ENCODE peak calls at places on chromosomes 7 and 10, in nine cellular contexts. E is cardiac muscle cell, O is fibroblast of lung, K is esophagus squamous epithelium, M is tibial nerve, N is heart left ventricle, V is K562, H is HCT116, L is adrenal gland. F is an unnamed sample.

GRCh38 chr10:17599089-17599488 is 18.1 kb downstream of the HACD1 start:
- DNase-seq in K (no peak), O (peak; percentile 42), V (peak; percentile 69), M (no peak), E (peak; percentile 73), L (no peak), N (no peak), H (peak; percentile 13), F (no peak)

GRCh38 chr7:103065666-103066065 is 8.9 kb downstream of the FBXL13 start:
- DNase-seq in V (peak; percentile 69), K (no peak), H (peak; percentile 24), L (peak; percentile 45), M (no peak), N (peak; percentile 30), O (peak; percentile 13), E (peak; percentile 45), F (peak; percentile 6)

GRCh38 chr7:23332881-23333612 is 33.9 kb downstream of the MALSU1 start:
- DNase-seq in K (no peak), L (peak; percentile 34), M (no peak), E (peak; percentile 82), O (peak; percentile 50), H (no peak), N (peak; percentile 64), V (no peak), F (no peak)

GRCh38 chr7:149027560-149028345 is 552 bp downstream of the PDIA4 start:
- DNase-seq in O (peak; percentile 38), V (peak; percentile 32), H (no peak), L (peak; percentile 29), N (peak; percentile 31), M (no peak), E (peak; percentile 38), K (no peak), F (no peak)

GRCh38 chr7:106767498-106768323 is 97.4 kb upstream of the PIK3CG start:
- DNase-seq in N (no peak), E (peak; percentile 60), O (peak; percentile 41), L (no peak), K (no peak), V (no peak), M (no peak), H (no peak), F (peak; percentile 8)

GRCh38 chr7:786472-787255 is 45.6 kb upstream of the SUN1 start:
- DNase-seq in L (peak; percentile 87), N (peak; percentile 77), K (no peak), E (peak; percentile 67), O (peak; percentile 34), V (peak; percentile 62), H (peak; percentile 18), M (peak; percentile 70), F (peak; percentile 20)

GRCh38 chr7:155208681-155209477 is 88.8 kb upstream of the INSIG1 start:
- DNase-seq in H (peak; percentile 35), M (no peak), V (no peak), E (peak; percentile 33), K (no peak), L (no peak), N (no peak), O (peak; percentile 51), F (peak; percentile 53)

GRCh38 chr7:2734084-2734601 is 46.1 kb downstream of the AMZ1 start:
- DNase-seq in H (no peak), O (no peak), N (no peak), V (no peak), M (no peak), L (peak; percentile 21), E (no peak), K (no peak), F (no peak)

DNA sequence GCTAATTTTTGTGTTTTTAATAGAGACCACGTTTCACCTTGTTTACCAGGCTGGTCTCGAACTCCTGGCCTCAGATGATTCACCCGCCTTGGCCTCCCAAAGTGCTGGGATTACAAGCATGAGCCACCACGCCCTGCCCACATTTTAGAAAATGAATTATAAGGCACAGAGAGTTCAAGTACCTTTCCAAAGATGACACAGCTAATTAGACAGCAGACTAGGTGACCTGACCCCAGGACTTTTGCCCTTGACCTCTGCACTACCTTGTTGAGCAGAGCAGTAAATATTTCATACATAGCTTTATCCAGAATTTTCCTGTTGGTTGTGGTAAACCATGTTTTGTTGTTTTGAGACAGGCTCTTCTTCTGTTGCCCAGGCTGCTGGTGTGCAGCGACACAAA is 131.3 kb upstream of the KCTD7 start:
- DNase-seq in K (no peak), H (no peak), E (no peak), N (no peak), M (no peak), O (no peak), L (peak; percentile 17), V (no peak), F (no peak)
- H3K4me1 ChIP-seq in K (peaks cover 19% of the 10 kb centered on the region), H (no peaks in the 10 kb centered on the region), E (no peaks in the 10 kb centered on the region), N (peaks cover 13% of the 10 kb centered on the region), M (peaks cover 14% of the 10 kb centered on the region), O (no peaks in the 10 kb centered on the region), L (peaks cover 24% of the 10 kb centered on the region), V (peaks cover 29% of the 10 kb centered on the region), F (no peaks in the 10 kb centered on the region)

GRCh38 chr7:137313196-137313595 is 30.3 kb downstream of the PTN start:
- DNase-seq in V (no peak), L (no peak), M (no peak), E (no peak), H (no peak), N (no peak), O (peak; percentile 72), K (no peak), F (no peak)

DNA sequence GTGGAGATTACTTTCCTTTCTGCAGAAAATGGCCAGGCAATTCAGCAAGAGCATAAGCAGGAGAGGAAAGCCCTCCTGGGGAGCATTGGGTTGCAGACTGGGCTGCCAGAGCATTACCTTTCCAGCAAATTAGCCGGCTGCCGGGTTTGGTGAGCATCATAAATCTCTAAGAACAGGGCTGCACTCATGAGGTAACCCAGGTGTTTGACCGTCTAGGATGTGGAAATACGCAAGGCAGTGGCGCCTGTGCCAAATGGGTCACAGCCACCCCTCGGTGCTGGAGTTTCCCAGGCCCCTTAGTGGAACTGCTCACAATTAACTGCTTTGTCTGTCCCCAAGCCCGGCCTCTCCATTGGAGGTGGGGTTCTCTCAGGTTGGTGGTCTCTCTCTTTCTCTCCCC is 26.9 kb downstream of the PTN start:
- DNase-seq in N (no peak), V (no peak), K (no peak), M (no peak), E (no peak), O (no peak), L (no peak), H (no peak), F (no peak)
- H3K27ac ChIP-seq in N (no peak overlapping the region), V (no peak overlapping the region), K (no peak overlapping the region), M (no peak overlapping the region), E (no peak overlapping the region), O (no peak overlapping the region), L (no peak overlapping the region), H (no peak overlapping the region), F (no peak overlapping the region)

DNA sequence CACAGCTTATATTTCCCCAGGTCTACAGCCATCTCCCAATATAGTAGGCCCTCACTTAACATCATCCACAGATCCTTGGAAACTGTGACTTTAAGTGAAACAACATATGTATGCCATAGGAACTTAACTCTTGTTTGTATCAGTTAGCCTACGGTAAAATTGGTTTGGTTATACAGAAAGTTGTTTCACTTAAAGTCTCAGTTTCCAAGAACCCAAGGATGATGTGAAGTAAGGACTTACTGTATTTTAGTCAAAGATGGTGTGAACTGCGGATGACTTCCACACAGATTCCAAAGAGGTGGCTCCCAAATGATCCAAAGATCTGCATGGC is 56.4 kb upstream of the MRLN start:
- DNase-seq in L (no peak), K (no peak), E (no peak), N (no peak), M (no peak), V (no peak), H (no peak), O (no peak), F (no peak)
- TF ChIP-seq CTCF in L (no peak), K (no peak), E (no peak), N (no peak), M (no peak), V (no peak), H (no peak), O (no peak), F (no peak)

DNA sequence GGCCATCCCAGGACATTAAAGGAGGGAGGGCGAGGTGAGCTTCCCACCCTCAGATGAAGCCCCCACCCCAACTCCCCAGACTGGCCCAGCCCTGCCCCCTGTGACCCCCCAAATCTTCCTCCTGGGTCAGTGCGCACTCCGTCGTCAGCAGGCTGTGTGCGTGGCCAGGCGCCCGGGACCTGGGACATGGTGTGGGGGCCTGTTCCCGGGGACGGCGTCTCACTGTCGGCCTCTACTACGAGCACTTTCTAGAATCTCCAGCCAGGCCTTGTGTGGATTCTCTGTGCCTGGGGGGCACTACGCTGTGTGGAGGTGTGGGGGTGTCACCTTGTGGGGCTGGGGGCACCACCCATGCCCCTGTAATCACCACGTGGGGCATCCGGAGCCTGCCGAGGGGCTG is 9.8 kb downstream of the PWWP2B start:
- DNase-seq in E (no peak), M (no peak), V (no peak), L (no peak), O (no peak), N (no peak), H (no peak), K (no peak), F (no peak)
- H3K4me1 ChIP-seq in E (peaks cover 25% of the 10 kb centered on the region), M (peaks cover 45% of the 10 kb centered on the region), V (peaks cover 51% of the 10 kb centered on the region), L (peaks cover 86% of the 10 kb centered on the region), O (peaks cover 4% of the 10 kb centered on the region), N (peaks cover 31% of the 10 kb centered on the region), H (peaks cover 15% of the 10 kb centered on the region), K (peaks cover 96% of the 10 kb centered on the region), F (peaks cover 25% of the 10 kb centered on the region)

F was measured in foreskin keratinocyte.